ENCODE peak calls at places on chromosomes 1 and 21, in ten cellular contexts. One of them, this sample, is unnamed.

GRCh38 chr21:35559128-35559831 is 501.0 kb downstream of the SETD4 start:
- DNase-seq in vagina: no peak
- DNase-seq in GM12878: no peak
- DNase-seq in endothelial cell: no peak
- DNase-seq in body of pancreas: no peak
- DNase-seq in foreskin keratinocyte: peak
- DNase-seq in GM23338: no peak
- DNase-seq in psoas muscle: no peak
- DNase-seq in mammary epithelial cell: peak
- DNase-seq in heart left ventricle: no peak
- DNase-seq in this sample: peak

GRCh38 chr1:4397196-4397595 is 257.2 kb upstream of the AJAP1 start:
- DNase-seq in vagina: no peak
- DNase-seq in GM12878: no peak
- DNase-seq in endothelial cell: no peak
- DNase-seq in body of pancreas: no peak
- DNase-seq in foreskin keratinocyte: no peak
- DNase-seq in GM23338: no peak
- DNase-seq in psoas muscle: no peak
- DNase-seq in mammary epithelial cell: no peak
- DNase-seq in heart left ventricle: no peak
- DNase-seq in this sample: no peak

GRCh38 chr1:228646717-228647522 is 88.4 kb upstream of the RHOU start:
- DNase-seq in vagina: no peak
- DNase-seq in GM12878: no peak
- DNase-seq in endothelial cell: no peak
- DNase-seq in body of pancreas: no peak
- DNase-seq in foreskin keratinocyte: peak
- DNase-seq in GM23338: peak
- DNase-seq in psoas muscle: no peak
- DNase-seq in mammary epithelial cell: peak
- DNase-seq in heart left ventricle: no peak
- DNase-seq in this sample: peak

GRCh38 chr1:12434174-12434573 is 183.8 kb downstream of the DHRS3 start:
- DNase-seq in vagina: no peak
- DNase-seq in GM12878: peak
- DNase-seq in endothelial cell: no peak
- DNase-seq in body of pancreas: no peak
- DNase-seq in foreskin keratinocyte: peak
- DNase-seq in GM23338: no peak
- DNase-seq in psoas muscle: no peak
- DNase-seq in mammary epithelial cell: peak
- DNase-seq in heart left ventricle: no peak
- DNase-seq in this sample: peak

GRCh38 chr21:38716088-38716487 is 89.6 kb upstream of the ETS2 start:
- DNase-seq in vagina: no peak
- DNase-seq in GM12878: no peak
- DNase-seq in endothelial cell: no peak
- DNase-seq in body of pancreas: no peak
- DNase-seq in foreskin keratinocyte: no peak
- DNase-seq in GM23338: no peak
- DNase-seq in psoas muscle: no peak
- DNase-seq in mammary epithelial cell: no peak
- DNase-seq in heart left ventricle: no peak
- DNase-seq in this sample: no peak

GRCh38 chr1:38005195-38006007 is at the start of gene FHL3:
- DNase-seq in vagina: no peak
- DNase-seq in GM12878: no peak
- DNase-seq in endothelial cell: peak
- DNase-seq in body of pancreas: peak
- DNase-seq in foreskin keratinocyte: no peak
- DNase-seq in GM23338: peak
- DNase-seq in psoas muscle: peak
- DNase-seq in mammary epithelial cell: no peak
- DNase-seq in heart left ventricle: peak
- DNase-seq in this sample: no peak

GRCh38 chr21:17651526-17651925 is 38.8 kb upstream of the BTG3 start:
- DNase-seq in vagina: no peak
- DNase-seq in GM12878: no peak
- DNase-seq in endothelial cell: no peak
- DNase-seq in body of pancreas: no peak
- DNase-seq in foreskin keratinocyte: no peak
- DNase-seq in GM23338: no peak
- DNase-seq in psoas muscle: no peak
- DNase-seq in mammary epithelial cell: no peak
- DNase-seq in heart left ventricle: no peak
- DNase-seq in this sample: no peak

GRCh38 chr1:222167111-222167510 is 380.8 kb downstream of the HHIPL2 start:
- DNase-seq in vagina: no peak
- DNase-seq in GM12878: peak
- DNase-seq in endothelial cell: peak
- DNase-seq in body of pancreas: peak
- DNase-seq in foreskin keratinocyte: peak
- DNase-seq in GM23338: peak
- DNase-seq in psoas muscle: peak
- DNase-seq in mammary epithelial cell: peak
- DNase-seq in heart left ventricle: no peak
- DNase-seq in this sample: peak

GRCh38 chr1:91885716-91886506 is at the start of gene TGFBR3:
- DNase-seq in vagina: no peak
- DNase-seq in GM12878: no peak
- DNase-seq in endothelial cell: peak
- DNase-seq in body of pancreas: peak
- DNase-seq in foreskin keratinocyte: peak
- DNase-seq in GM23338: peak
- DNase-seq in psoas muscle: peak
- DNase-seq in mammary epithelial cell: peak
- DNase-seq in heart left ventricle: peak
- DNase-seq in this sample: peak

GRCh38 chr1:27555700-27556424 is 48.1 kb downstream of the AHDC1 start:
- DNase-seq in vagina: no peak
- DNase-seq in GM12878: no peak
- DNase-seq in endothelial cell: no peak
- DNase-seq in body of pancreas: peak
- DNase-seq in foreskin keratinocyte: no peak
- DNase-seq in GM23338: no peak
- DNase-seq in psoas muscle: peak
- DNase-seq in mammary epithelial cell: no peak
- DNase-seq in heart left ventricle: peak
- DNase-seq in this sample: no peak

GRCh38 chr1:224894915-224895314 is 34.6 kb upstream of the DNAH14 start:
- DNase-seq in vagina: no peak
- DNase-seq in GM12878: no peak
- DNase-seq in endothelial cell: no peak
- DNase-seq in body of pancreas: no peak
- DNase-seq in foreskin keratinocyte: no peak
- DNase-seq in GM23338: peak
- DNase-seq in psoas muscle: no peak
- DNase-seq in mammary epithelial cell: peak
- DNase-seq in heart left ventricle: no peak
- DNase-seq in this sample: peak
- TF ChIP-seq CTCF in vagina: no peak
- TF ChIP-seq CTCF in GM12878: peak
- TF ChIP-seq CTCF in endothelial cell: no peak
- TF ChIP-seq CTCF in body of pancreas: peak
- TF ChIP-seq CTCF in foreskin keratinocyte: no peak
- TF ChIP-seq CTCF in GM23338: peak
- TF ChIP-seq CTCF in psoas muscle: no peak
- TF ChIP-seq CTCF in mammary epithelial cell: peak
- TF ChIP-seq CTCF in heart left ventricle: no peak
- TF ChIP-seq CTCF in this sample: peak

GRCh38 chr1:53540604-53541262 is 81.5 kb downstream of the DMRTB1 start:
- DNase-seq in vagina: no peak
- DNase-seq in GM12878: no peak
- DNase-seq in endothelial cell: no peak
- DNase-seq in body of pancreas: no peak
- DNase-seq in foreskin keratinocyte: no peak
- DNase-seq in GM23338: no peak
- DNase-seq in psoas muscle: no peak
- DNase-seq in mammary epithelial cell: no peak
- DNase-seq in heart left ventricle: peak
- DNase-seq in this sample: no peak

GRCh38 chr1:53543130-53543770 is 84.1 kb downstream of the DMRTB1 start:
- DNase-seq in vagina: no peak
- DNase-seq in GM12878: no peak
- DNase-seq in endothelial cell: no peak
- DNase-seq in body of pancreas: no peak
- DNase-seq in foreskin keratinocyte: no peak
- DNase-seq in GM23338: no peak
- DNase-seq in psoas muscle: peak
- DNase-seq in mammary epithelial cell: no peak
- DNase-seq in heart left ventricle: no peak
- DNase-seq in this sample: no peak

GRCh38 chr1:53542551-53542950 is 83.4 kb downstream of the DMRTB1 start:
- DNase-seq in vagina: no peak
- DNase-seq in GM12878: no peak
- DNase-seq in endothelial cell: no peak
- DNase-seq in body of pancreas: no peak
- DNase-seq in foreskin keratinocyte: no peak
- DNase-seq in GM23338: no peak
- DNase-seq in psoas muscle: no peak
- DNase-seq in mammary epithelial cell: no peak
- DNase-seq in heart left ventricle: peak
- DNase-seq in this sample: no peak

GRCh38 chr1:53541263-53541625 is 82.0 kb downstream of the DMRTB1 start:
- DNase-seq in vagina: no peak
- DNase-seq in GM12878: no peak
- DNase-seq in endothelial cell: no peak
- DNase-seq in body of pancreas: no peak
- DNase-seq in foreskin keratinocyte: no peak
- DNase-seq in GM23338: no peak
- DNase-seq in psoas muscle: peak
- DNase-seq in mammary epithelial cell: no peak
- DNase-seq in heart left ventricle: peak
- DNase-seq in this sample: no peak

DNA sequence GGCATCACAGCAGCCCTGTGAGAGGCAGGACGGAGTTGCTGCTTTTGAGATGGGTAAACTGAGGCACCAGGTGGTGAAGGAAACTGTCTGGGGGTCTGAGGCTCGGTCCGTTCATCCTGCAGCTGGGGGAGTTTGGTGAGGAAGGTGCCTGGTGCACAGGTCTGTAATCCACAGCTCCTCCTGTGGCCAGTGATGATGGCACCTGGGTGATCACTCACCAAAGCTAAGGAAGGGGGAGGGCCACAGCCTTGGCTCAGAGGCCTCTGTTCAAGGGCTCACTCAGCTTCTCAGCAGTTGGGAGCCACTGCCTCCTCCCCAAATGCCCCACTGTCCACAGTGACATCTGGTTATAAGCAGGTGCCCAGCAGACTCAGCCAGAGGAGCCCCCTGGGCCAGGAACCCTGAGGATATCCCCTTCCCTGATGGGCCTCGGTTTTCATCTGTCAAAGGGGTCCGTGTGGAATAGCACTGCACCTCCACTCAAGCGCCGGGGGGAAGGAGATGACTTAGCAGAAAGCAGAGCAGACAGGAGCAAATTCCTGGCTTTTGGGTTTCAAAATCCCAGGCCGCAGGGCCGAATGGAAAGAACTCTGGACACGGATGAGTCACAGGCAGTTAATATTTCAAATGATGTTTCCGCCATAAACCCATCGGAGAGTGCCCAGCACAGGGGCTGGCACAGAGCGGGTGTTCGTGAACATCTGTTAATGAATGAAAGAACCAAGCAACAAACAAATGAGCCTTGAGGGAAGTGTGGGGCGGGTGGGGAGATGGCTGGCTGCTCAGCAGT is 82.8 kb downstream of the DMRTB1 start:
- DNase-seq in vagina: no peak
- DNase-seq in GM12878: no peak
- DNase-seq in endothelial cell: peak
- DNase-seq in body of pancreas: no peak
- DNase-seq in foreskin keratinocyte: peak
- DNase-seq in GM23338: peak
- DNase-seq in psoas muscle: peak
- DNase-seq in mammary epithelial cell: no peak
- DNase-seq in heart left ventricle: peak
- DNase-seq in this sample: peak
- TF ChIP-seq CTCF in vagina: no peak
- TF ChIP-seq CTCF in GM12878: peak
- TF ChIP-seq CTCF in endothelial cell: peak
- TF ChIP-seq CTCF in body of pancreas: peak
- TF ChIP-seq CTCF in foreskin keratinocyte: peak
- TF ChIP-seq CTCF in GM23338: peak
- TF ChIP-seq CTCF in psoas muscle: peak
- TF ChIP-seq CTCF in mammary epithelial cell: peak
- TF ChIP-seq CTCF in heart left ventricle: no peak
- TF ChIP-seq CTCF in this sample: peak

GRCh38 chr1:85240174-85240601 is 19.3 kb downstream of the C1orf52 start:
- DNase-seq in vagina: no peak
- DNase-seq in GM12878: no peak
- DNase-seq in endothelial cell: no peak
- DNase-seq in body of pancreas: peak
- DNase-seq in foreskin keratinocyte: no peak
- DNase-seq in GM23338: peak
- DNase-seq in psoas muscle: no peak
- DNase-seq in mammary epithelial cell: no peak
- DNase-seq in heart left ventricle: peak
- DNase-seq in this sample: peak
- TF ChIP-seq CTCF in vagina: no peak
- TF ChIP-seq CTCF in GM12878: peak
- TF ChIP-seq CTCF in endothelial cell: no peak
- TF ChIP-seq CTCF in body of pancreas: peak
- TF ChIP-seq CTCF in foreskin keratinocyte: peak
- TF ChIP-seq CTCF in GM23338: peak
- TF ChIP-seq CTCF in psoas muscle: no peak
- TF ChIP-seq CTCF in mammary epithelial cell: peak
- TF ChIP-seq CTCF in heart left ventricle: no peak
- TF ChIP-seq CTCF in this sample: peak

DNA sequence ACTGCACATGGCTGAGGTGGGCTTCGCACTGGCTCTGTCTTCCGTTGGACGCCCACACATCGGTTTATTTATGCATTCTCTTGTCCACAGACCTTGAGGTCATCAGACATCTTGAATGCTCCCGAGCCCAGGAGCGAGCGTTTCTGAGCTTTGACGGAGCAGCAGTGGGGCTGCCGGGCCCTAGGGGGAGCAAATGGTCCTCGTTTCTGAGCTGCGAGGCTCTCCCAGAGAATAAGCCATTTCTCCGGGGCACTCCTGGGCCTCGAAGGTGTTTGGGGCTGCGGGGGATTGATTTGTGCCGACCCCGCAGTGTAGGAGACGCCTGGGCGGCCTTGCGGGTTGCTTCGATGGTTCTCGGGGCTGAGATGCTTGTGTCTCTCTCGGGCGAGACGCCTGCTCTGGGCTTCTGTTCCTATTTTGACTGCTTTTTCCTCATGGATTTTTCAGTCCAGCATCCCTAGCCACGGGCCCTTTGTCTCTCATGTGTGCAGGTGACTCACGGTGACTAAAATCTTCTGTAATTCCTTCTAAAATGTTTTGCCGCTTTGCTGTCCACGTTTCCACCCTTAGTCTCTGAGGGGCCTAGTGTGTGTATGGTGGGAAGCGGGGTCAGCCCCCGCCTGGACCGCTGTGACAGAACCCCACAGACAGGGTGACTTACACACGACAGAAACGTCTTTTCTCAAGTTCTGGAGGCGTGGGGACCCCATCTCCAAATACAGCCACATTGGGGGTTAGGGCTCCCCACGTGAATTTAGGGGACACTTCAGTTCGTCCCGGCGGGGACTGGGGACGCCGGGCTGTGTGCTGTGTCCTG is 62.1 kb downstream of the FAAP20 start:
- DNase-seq in vagina: no peak
- DNase-seq in GM12878: no peak
- DNase-seq in endothelial cell: peak
- DNase-seq in body of pancreas: no peak
- DNase-seq in foreskin keratinocyte: peak
- DNase-seq in GM23338: peak
- DNase-seq in psoas muscle: peak
- DNase-seq in mammary epithelial cell: peak
- DNase-seq in heart left ventricle: peak
- DNase-seq in this sample: peak
- TF ChIP-seq CTCF in vagina: no peak
- TF ChIP-seq CTCF in GM12878: no peak
- TF ChIP-seq CTCF in endothelial cell: peak
- TF ChIP-seq CTCF in body of pancreas: no peak
- TF ChIP-seq CTCF in foreskin keratinocyte: peak
- TF ChIP-seq CTCF in GM23338: peak
- TF ChIP-seq CTCF in psoas muscle: peak
- TF ChIP-seq CTCF in mammary epithelial cell: peak
- TF ChIP-seq CTCF in heart left ventricle: peak
- TF ChIP-seq CTCF in this sample: peak

This sample was measured in HFFc6.